ENCODE peak calls at places on chromosome 6, in seven cellular contexts. X, S, M, U, P, R and O are unnamed samples. For H3K36me3, the result is how much of the 10 kb centered on the place peaks cover.

GRCh38 chr6:112232845-112233256 is 21.5 kb downstream of the LAMA4 start:
- DNase-seq in X (peak), S (no peak), M (peak), U (no peak), P (no peak), R (no peak), O (no peak)

GRCh38 chr6:128918886-128919285 is 35.9 kb downstream of the LAMA2 start:
- DNase-seq in X (no peak), S (no peak), M (no peak), U (no peak), P (no peak), R (no peak), O (no peak)

GRCh38 chr6:159645659-159646058 is 47.4 kb downstream of the SOD2 start:
- DNase-seq in X (no peak), S (no peak), M (no peak), U (no peak), P (no peak), R (no peak), O (no peak)

GRCh38 chr6:22432060-22432459 is 135.2 kb upstream of the PRL start:
- DNase-seq in X (no peak), S (no peak), M (no peak), U (no peak), P (no peak), R (no peak), O (no peak)

GRCh38 chr6:33197431-33198048 is 2.9 kb downstream of the RXRB start:
- DNase-seq in X (no peak), S (peak), M (no peak), U (no peak), P (peak), R (no peak), O (no peak)

GRCh38 chr6:43455034-43455747 is at the start of gene DLK2:
- DNase-seq in X (no peak), S (no peak), M (no peak), U (peak), P (peak), R (no peak), O (no peak)

GRCh38 chr6:69871107-69871506 is 4.8 kb downstream of the COL19A1 start:
- DNase-seq in X (no peak), S (no peak), M (no peak), U (no peak), P (no peak), R (no peak), O (no peak)

GRCh38 chr6:13044390-13044789 is 283.9 kb downstream of the TBC1D7 start:
- DNase-seq in X (no peak), S (no peak), M (no peak), U (no peak), P (peak), R (peak), O (no peak)

GRCh38 chr6:125784365-125784764 is 6.4 kb upstream of the NCOA7 start:
- DNase-seq in X (no peak), S (no peak), M (no peak), U (no peak), P (no peak), R (no peak), O (no peak)

GRCh38 chr6:41191569-41191968 is 9.4 kb downstream of the TREML2 start:
- DNase-seq in X (no peak), S (no peak), M (no peak), U (peak), P (peak), R (no peak), O (no peak)

GRCh38 chr6:151413372-151414145 is 22.2 kb upstream of the ZBTB2 start:
- DNase-seq in X (no peak), S (no peak), M (no peak), U (no peak), P (no peak), R (no peak), O (no peak)

GRCh38 chr6:141475269-141475668 is 657.5 kb upstream of the GJE1 start:
- DNase-seq in X (no peak), S (no peak), M (no peak), U (no peak), P (no peak), R (no peak), O (no peak)

GRCh38 chr6:136783495-136784270 is 8.6 kb downstream of the MAP3K5 start:
- DNase-seq in X (no peak), S (no peak), M (no peak), U (no peak), P (no peak), R (no peak), O (no peak)

GRCh38 chr6:147423111-147423510 is 85.4 kb upstream of the SAMD5 start:
- DNase-seq in X (no peak), S (no peak), M (no peak), U (peak), P (no peak), R (no peak), O (no peak)

GRCh38 chr6:50762798-50763197 is 49.5 kb downstream of the TFAP2D start:
- DNase-seq in X (no peak), S (no peak), M (no peak), U (no peak), P (no peak), R (no peak), O (no peak)

GRCh38 chr6:28807682-28808280 is 116.0 kb downstream of the TRIM27 start:
- DNase-seq in X (no peak), S (no peak), M (no peak), U (no peak), P (peak), R (no peak), O (no peak)

GRCh38 chr6:111173341-111173740 is 86.0 kb downstream of the SLC16A10 start:
- DNase-seq in X (no peak), S (no peak), M (no peak), U (no peak), P (no peak), R (no peak), O (no peak)

GRCh38 chr6:1758076-1758679 is 148.5 kb downstream of the FOXC1 start:
- DNase-seq in X (no peak), S (no peak), M (no peak), U (no peak), P (no peak), R (no peak), O (no peak)

GRCh38 chr6:138287144-138287955 is 69.1 kb upstream of the PBOV1 start:
- DNase-seq in X (no peak), S (peak), M (no peak), U (no peak), P (peak), R (no peak), O (no peak)

GRCh38 chr6:99458319-99458718 is 33.2 kb upstream of the PNISR start:
- DNase-seq in X (no peak), S (no peak), M (no peak), U (no peak), P (peak), R (no peak), O (no peak)

GRCh38 chr6:25629202-25629584 is 22.8 kb upstream of the SCGN start:
- DNase-seq in X (no peak), S (no peak), M (no peak), U (no peak), P (no peak), R (no peak), O (no peak)

GRCh38 chr6:161618816-161619454 is 345.1 kb upstream of the AGPAT4 start:
- DNase-seq in X (peak), S (no peak), M (no peak), U (no peak), P (no peak), R (peak), O (no peak)

GRCh38 chr6:73451166-73452106 is 661 bp downstream of the CGAS start:
- DNase-seq in X (peak), S (peak), M (peak), U (peak), P (no peak), R (peak), O (peak)

GRCh38 chr6:15791401-15792137 is 128.7 kb upstream of the DTNBP1 start:
- DNase-seq in X (no peak), S (no peak), M (no peak), U (no peak), P (no peak), R (no peak), O (no peak)

GRCh38 chr6:149771185-149771584 is 21.6 kb downstream of the PCMT1 start:
- DNase-seq in X (no peak), S (no peak), M (no peak), U (no peak), P (no peak), R (no peak), O (no peak)

GRCh38 chr6:11458509-11458908 is 79.0 kb upstream of the TMEM170B start:
- DNase-seq in X (no peak), S (no peak), M (no peak), U (no peak), P (no peak), R (no peak), O (no peak)

GRCh38 chr6:138571585-138572199 is 72.4 kb upstream of the NHSL1 start:
- DNase-seq in X (no peak), S (no peak), M (no peak), U (no peak), P (no peak), R (no peak), O (no peak)

GRCh38 chr6:108263371-108263770 is 2.5 kb upstream of the SNX3 start:
- DNase-seq in X (no peak), S (no peak), M (no peak), U (no peak), P (no peak), R (no peak), O (no peak)
- TF ChIP-seq EP300 in X (no peak), S (no peak), M (no peak), U (no peak), P (no peak), R (no peak), O (no peak)

DNA sequence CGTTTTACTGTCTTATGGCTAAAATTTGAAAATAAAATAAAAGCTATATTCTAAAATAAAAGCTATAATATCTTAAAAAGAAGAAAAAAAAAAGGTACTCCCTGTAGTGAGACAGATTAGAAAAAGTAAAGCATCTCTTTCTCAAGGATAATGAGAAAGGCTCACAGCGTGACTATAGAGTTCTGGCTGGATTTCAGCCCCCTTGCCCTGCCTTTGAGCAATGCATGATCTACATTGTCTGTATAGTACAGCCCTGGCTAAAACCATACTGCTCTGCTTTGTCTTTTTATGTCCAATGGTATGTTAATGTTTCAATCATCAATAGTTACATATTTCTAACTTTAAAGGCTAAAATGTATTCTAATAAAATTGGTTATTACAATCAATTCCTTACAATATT is 91.2 kb downstream of the PRSS35 start:
- DNase-seq in X (no peak), S (no peak), M (no peak), U (no peak), P (no peak), R (no peak), O (no peak)
- H3K36me3 ChIP-seq in X (under half), S (under half), M (under half), U (under half), P (under half), R (under half), O (under half)

GRCh38 chr6:133101790-133102189 is 139.4 kb upstream of the EYA4 start:
- DNase-seq in X (no peak), S (no peak), M (no peak), U (no peak), P (no peak), R (no peak), O (no peak)
- TF ChIP-seq EP300 in X (no peak), S (no peak), M (no peak), U (no peak), P (no peak), R (no peak), O (no peak)

GRCh38 chr6:79201127-79201526 is 33.4 kb downstream of the HMGN3 start:
- DNase-seq in X (no peak), S (no peak), M (no peak), U (no peak), P (no peak), R (no peak), O (no peak)
- H3K36me3 ChIP-seq in X (under half), S (under half), M (under half), U (under half), P (under half), R (under half), O (under half)

GRCh38 chr6:64714073-64714472 is 993.0 kb downstream of the EYS start:
- DNase-seq in X (no peak), S (no peak), M (no peak), U (no peak), P (no peak), R (no peak), O (no peak)
- TF ChIP-seq EP300 in X (no peak), S (no peak), M (no peak), U (no peak), P (no peak), R (no peak), O (no peak)